ENCODE peak calls at places on chromosome 10, in six cellular contexts. H is adrenal gland; U is dorsolateral prefrontal cortex; T is mucosa of descending colon; C is mesothelial cell of epicardium; L is CD8-positive, alpha-beta T cell. B is an unnamed sample.

GRCh38 chr10:83886871-83887270 is 252.4 kb upstream of the GHITM start:
- DNase-seq in H (no peak), U (no peak), T (no peak), C (no peak), L (no peak), B (no peak)

GRCh38 chr10:22611425-22612111 is 102.8 kb downstream of the PIP4K2A start:
- DNase-seq in H (no peak), U (no peak), T (no peak), C (no peak), L (peak), B (no peak)

GRCh38 chr10:101224910-101225823 is 4.1 kb downstream of the LBX1 start:
- DNase-seq in H (no peak), U (no peak), T (no peak), C (no peak), L (no peak), B (no peak)

GRCh38 chr10:1166828-1167275 is 110.7 kb downstream of the WDR37 start:
- DNase-seq in H (no peak), U (no peak), T (no peak), C (no peak), L (no peak), B (no peak)

GRCh38 chr10:87504307-87504666 is 406 bp upstream of the MINPP1 start:
- DNase-seq in H (no peak), U (no peak), T (no peak), C (no peak), L (no peak), B (no peak)

GRCh38 chr10:132649651-132650360 is 112.2 kb downstream of the INPP5A start:
- DNase-seq in H (no peak), U (no peak), T (peak), C (no peak), L (no peak), B (no peak)

GRCh38 chr10:117541909-117542705 is 439 bp upstream of the EMX2 start:
- DNase-seq in H (no peak), U (no peak), T (no peak), C (no peak), L (no peak), B (peak)

GRCh38 chr10:27741173-27742091 is 4.2 kb downstream of the MKX start:
- DNase-seq in H (peak), U (no peak), T (peak), C (no peak), L (no peak), B (peak)

GRCh38 chr10:91590142-91590903 is 42.5 kb downstream of the PPP1R3C start:
- DNase-seq in H (peak), U (no peak), T (peak), C (no peak), L (no peak), B (no peak)

GRCh38 chr10:784759-785538 is 95.5 kb upstream of the DIP2C start:
- DNase-seq in H (peak), U (peak), T (peak), C (no peak), L (no peak), B (peak)

GRCh38 chr10:124686707-124687376 is 57.3 kb downstream of the FAM53B start:
- DNase-seq in H (peak), U (peak), T (no peak), C (no peak), L (no peak), B (no peak)

GRCh38 chr10:115093776-115094361 is 704 bp downstream of the ATRNL1 start:
- DNase-seq in H (peak), U (no peak), T (peak), C (peak), L (no peak), B (no peak)

GRCh38 chr10:18334116-18334867 is 194.1 kb downstream of the CACNB2 start:
- DNase-seq in H (no peak), U (no peak), T (no peak), C (no peak), L (no peak), B (no peak)

GRCh38 chr10:89207801-89208551 is 859 bp upstream of the CH25H start:
- DNase-seq in H (peak), U (no peak), T (peak), C (peak), L (no peak), B (peak)

GRCh38 chr10:124737708-124738107 is 6.5 kb downstream of the FAM53B start:
- DNase-seq in H (peak), U (no peak), T (no peak), C (no peak), L (no peak), B (no peak)

GRCh38 chr10:34102917-34103506 is 712.1 kb downstream of the PARD3 start:
- DNase-seq in H (no peak), U (no peak), T (no peak), C (no peak), L (no peak), B (no peak)

GRCh38 chr10:130983749-130984148 is 327.8 kb downstream of the TCERG1L start:
- DNase-seq in H (no peak), U (no peak), T (no peak), C (no peak), L (no peak), B (no peak)

GRCh38 chr10:70267161-70267933 is 16.5 kb downstream of the NPFFR1 start:
- DNase-seq in H (peak), U (no peak), T (no peak), C (no peak), L (no peak), B (peak)

GRCh38 chr10:6456067-6456466 is 124.0 kb downstream of the PRKCQ start:
- DNase-seq in H (no peak), U (no peak), T (no peak), C (no peak), L (no peak), B (no peak)

GRCh38 chr10:83871486-83872081 is 267.7 kb upstream of the GHITM start:
- DNase-seq in H (peak), U (peak), T (peak), C (peak), L (peak), B (peak)

GRCh38 chr10:42149027-42149700 is 489.2 kb downstream of the ZNF33B start:
- DNase-seq in H (no peak), U (peak), T (no peak), C (no peak), L (no peak), B (no peak)

GRCh38 chr10:132001238-132001977 is 19.7 kb upstream of the BNIP3 start:
- DNase-seq in H (no peak), U (no peak), T (no peak), C (no peak), L (no peak), B (no peak)

GRCh38 chr10:116287906-116288501 is 15.0 kb upstream of the GFRA1 start:
- DNase-seq in H (peak), U (no peak), T (no peak), C (no peak), L (no peak), B (peak)

GRCh38 chr10:73217628-73218027 is 29.4 kb downstream of the DNAJC9 start:
- DNase-seq in H (no peak), U (no peak), T (no peak), C (no peak), L (no peak), B (no peak)

GRCh38 chr10:73215749-73216148 is 31.3 kb downstream of the DNAJC9 start:
- DNase-seq in H (no peak), U (no peak), T (no peak), C (no peak), L (no peak), B (no peak)

GRCh38 chr10:73218466-73219191 is 28.4 kb downstream of the DNAJC9 start:
- DNase-seq in H (no peak), U (no peak), T (no peak), C (no peak), L (no peak), B (no peak)

GRCh38 chr10:73220989-73221388 is 26.1 kb downstream of the DNAJC9 start:
- DNase-seq in H (no peak), U (no peak), T (no peak), C (no peak), L (no peak), B (no peak)

DNA sequence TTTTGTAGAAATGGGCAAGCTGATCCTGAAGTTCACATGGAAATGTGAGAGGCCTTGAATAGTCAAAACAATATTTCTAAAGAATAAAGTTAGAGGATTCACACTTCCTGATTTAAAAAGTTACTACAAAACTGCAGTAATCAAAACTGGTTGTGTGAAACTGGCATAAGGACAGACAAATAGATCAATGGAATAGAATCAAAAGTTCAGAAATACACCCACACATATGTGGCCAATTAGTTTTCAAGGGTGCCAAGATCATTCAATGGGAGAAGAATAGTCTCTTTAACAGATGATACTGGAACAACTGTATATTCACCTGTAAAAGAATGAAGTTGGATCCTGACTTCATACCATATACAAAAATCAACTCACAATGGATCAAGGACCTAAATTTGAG is 27.7 kb downstream of the DNAJC9 start:
- DNase-seq in H (no peak), U (no peak), T (no peak), C (no peak), L (no peak), B (no peak)
- TF ChIP-seq CTCF in H (no peak), U (no peak), T (no peak), C (no peak), L (no peak), B (no peak)

GRCh38 chr10:43681226-43681625 is 32.5 kb upstream of the ZNF32 start:
- DNase-seq in H (no peak), U (no peak), T (no peak), C (no peak), L (no peak), B (no peak)

GRCh38 chr10:43683451-43684197 is 34.9 kb upstream of the ZNF32 start:
- DNase-seq in H (no peak), U (no peak), T (no peak), C (no peak), L (no peak), B (peak)

GRCh38 chr10:43681721-43682120 is 33.0 kb upstream of the ZNF32 start:
- DNase-seq in H (no peak), U (no peak), T (no peak), C (no peak), L (no peak), B (no peak)

GRCh38 chr10:43684198-43684559 is 35.5 kb upstream of the ZNF32 start:
- DNase-seq in H (no peak), U (no peak), T (no peak), C (no peak), L (no peak), B (no peak)

DNA sequence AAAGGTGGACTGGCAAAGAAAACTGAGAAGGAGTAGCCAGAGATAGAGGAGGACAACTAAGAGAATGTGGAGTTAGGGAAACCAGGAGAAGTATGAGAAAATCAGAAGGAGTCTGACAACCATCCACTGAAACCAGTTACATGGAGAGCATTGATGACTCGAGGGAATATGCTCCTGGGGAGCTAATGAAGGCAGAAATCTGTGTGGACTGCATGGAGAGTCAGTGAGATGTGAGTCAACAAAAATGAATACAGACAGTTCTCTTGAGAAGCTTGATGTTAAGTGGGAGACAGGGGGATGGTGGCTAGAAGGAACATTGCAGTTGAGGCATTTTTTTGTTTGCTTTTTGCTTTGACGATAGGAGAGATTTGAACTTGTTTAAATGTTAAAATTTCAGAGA is 34.3 kb upstream of the ZNF32 start:
- DNase-seq in H (no peak), U (no peak), T (no peak), C (no peak), L (no peak), B (no peak)
- TF ChIP-seq CTCF in H (no peak), U (no peak), T (no peak), C (peak), L (no peak), B (no peak)

GRCh38 chr10:15726042-15726441 is 6.3 kb upstream of the ITGA8 start:
- DNase-seq in H (no peak), U (no peak), T (no peak), C (no peak), L (no peak), B (no peak)
- TF ChIP-seq CTCF in H (no peak), U (no peak), T (no peak), C (no peak), L (no peak), B (no peak)

GRCh38 chr10:26647602-26648244 is 49.8 kb upstream of the PDSS1 start:
- DNase-seq in H (no peak), U (no peak), T (no peak), C (no peak), L (no peak), B (no peak)
- TF ChIP-seq CTCF in H (no peak), U (no peak), T (no peak), C (no peak), L (no peak), B (no peak)

GRCh38 chr10:14541379-14541778 is 210.7 kb upstream of the FRMD4A start:
- DNase-seq in H (no peak), U (no peak), T (no peak), C (no peak), L (no peak), B (no peak)

GRCh38 chr10:14545827-14546226 is 215.1 kb upstream of the FRMD4A start:
- DNase-seq in H (no peak), U (no peak), T (no peak), C (no peak), L (no peak), B (no peak)

GRCh38 chr10:14543904-14544210 is 213.1 kb upstream of the FRMD4A start:
- DNase-seq in H (no peak), U (no peak), T (no peak), C (no peak), L (no peak), B (no peak)

GRCh38 chr10:14540611-14541010 is 209.9 kb upstream of the FRMD4A start:
- DNase-seq in H (no peak), U (no peak), T (no peak), C (no peak), L (no peak), B (no peak)

DNA sequence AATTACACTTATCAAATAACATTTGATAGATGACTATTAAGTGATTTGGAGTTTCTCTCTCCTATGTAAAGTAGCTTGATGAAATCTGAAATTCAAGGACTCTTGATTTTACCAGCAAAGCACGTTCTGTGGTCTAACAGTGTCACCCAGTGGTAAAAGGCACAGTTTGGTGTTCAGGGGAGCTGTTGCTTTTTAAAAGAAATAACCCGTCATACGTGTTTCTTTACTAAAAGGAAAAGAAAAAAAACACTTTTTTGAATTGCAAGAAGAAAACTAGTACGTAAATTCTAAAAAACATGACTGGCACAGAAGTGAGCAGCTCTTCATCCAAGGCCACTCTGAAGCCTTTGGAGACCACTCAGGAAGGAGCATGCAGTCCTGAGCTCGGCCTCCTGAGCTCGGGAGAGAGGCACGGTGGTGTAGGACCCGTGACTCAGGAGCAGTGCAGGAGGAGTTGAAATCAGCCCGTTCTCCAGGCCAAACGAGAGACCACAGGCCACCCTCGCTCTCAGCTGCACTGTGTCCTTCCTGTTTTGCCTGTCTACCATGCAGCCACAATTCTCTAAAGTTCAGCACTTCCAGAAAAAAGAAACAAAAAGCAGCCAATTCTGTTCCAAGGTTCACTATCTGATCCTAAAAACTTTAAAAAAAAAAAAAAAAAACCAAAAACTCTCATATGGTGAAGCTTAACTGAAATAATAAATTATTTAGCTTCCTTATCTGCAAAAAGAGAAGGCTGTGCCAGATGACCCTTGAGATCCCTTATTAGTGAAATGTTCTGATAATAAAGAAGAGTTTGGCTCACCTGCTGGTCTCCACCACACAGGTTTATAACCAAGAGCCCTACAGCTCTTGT is 212.6 kb upstream of the FRMD4A start:
- DNase-seq in H (peak), U (no peak), T (no peak), C (no peak), L (no peak), B (no peak)
- TF ChIP-seq CTCF in H (peak), U (no peak), T (no peak), C (no peak), L (peak), B (no peak)

GRCh38 chr10:8439040-8439439 is 384.6 kb downstream of the GATA3 start:
- DNase-seq in H (no peak), U (no peak), T (no peak), C (no peak), L (no peak), B (no peak)

GRCh38 chr10:8438603-8439002 is 384.1 kb downstream of the GATA3 start:
- DNase-seq in H (no peak), U (no peak), T (no peak), C (no peak), L (no peak), B (no peak)

GRCh38 chr10:8437896-8438295 is 383.4 kb downstream of the GATA3 start:
- DNase-seq in H (no peak), U (no peak), T (no peak), C (no peak), L (no peak), B (no peak)

GRCh38 chr10:8431511-8431910 is 377.0 kb downstream of the GATA3 start:
- DNase-seq in H (no peak), U (no peak), T (no peak), C (no peak), L (no peak), B (no peak)

GRCh38 chr10:8435186-8436055 is 380.9 kb downstream of the GATA3 start:
- DNase-seq in H (no peak), U (no peak), T (no peak), C (no peak), L (no peak), B (no peak)
- TF ChIP-seq CTCF in H (no peak), U (no peak), T (no peak), C (no peak), L (no peak), B (no peak)

DNA sequence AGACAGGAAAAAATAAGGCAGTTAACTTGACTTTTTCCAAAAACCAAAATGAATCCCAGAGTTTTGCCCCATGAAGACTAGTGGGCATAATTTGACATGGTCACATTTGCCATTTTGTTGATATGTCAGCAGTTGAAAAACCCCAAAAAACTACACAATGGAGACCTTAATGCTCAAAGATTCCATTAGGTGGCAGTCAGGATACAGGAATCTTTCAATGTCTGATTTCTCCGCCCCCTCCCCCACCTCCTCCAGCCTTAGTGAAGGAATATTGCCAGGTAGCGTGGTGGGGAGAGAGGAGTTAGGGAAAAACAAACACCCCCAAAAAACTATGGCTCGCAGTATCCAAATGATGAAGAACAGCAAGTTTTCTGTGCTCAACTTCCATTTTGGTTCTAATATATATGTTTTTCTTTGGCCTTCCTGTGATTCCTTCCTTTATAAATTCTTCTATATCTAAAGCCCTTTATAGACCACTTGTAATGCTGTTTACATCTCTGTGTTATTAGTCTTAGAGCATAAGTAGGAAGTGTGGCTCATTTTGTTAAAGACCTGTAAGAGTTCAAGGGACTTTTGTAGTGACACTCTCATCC is 6.7 kb upstream of the SMNDC1 start:
- DNase-seq in H (peak), U (no peak), T (peak), C (peak), L (no peak), B (peak)
- TF ChIP-seq CTCF in H (peak), U (peak), T (peak), C (peak), L (peak), B (peak)

DNA sequence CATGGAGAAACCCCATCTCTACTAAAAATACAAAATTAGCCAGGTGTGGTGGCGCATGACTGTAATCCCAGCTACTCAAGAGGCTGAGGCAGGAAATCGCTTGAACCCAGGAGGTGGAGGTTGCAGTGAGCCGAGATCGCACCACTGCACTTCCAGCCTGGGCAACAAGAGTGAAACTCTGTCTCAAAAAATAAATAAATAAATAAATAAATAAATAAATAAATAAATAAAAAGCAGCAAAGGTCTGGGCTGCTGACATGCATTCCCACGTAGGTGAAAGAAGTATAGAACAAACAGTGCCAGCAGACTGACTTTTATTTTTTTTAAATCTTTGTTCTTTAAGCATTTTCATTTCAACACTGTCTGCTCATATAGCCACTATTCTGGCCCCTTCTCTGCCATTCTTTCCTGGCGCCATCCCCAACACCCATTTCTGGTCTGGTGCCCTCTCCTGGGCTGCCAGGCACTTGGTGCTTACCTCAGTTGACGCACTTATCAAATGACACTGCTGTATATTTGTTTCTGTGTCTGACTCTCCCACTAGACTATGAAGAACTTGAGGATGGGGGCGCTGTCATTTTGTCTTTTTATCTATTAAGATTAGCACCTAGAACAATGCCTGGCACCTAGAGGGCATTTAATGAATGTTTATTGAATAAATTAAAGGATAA is 15.6 kb downstream of the FAM107B start:
- DNase-seq in H (no peak), U (no peak), T (peak), C (no peak), L (no peak), B (no peak)
- TF ChIP-seq CTCF in H (no peak), U (no peak), T (no peak), C (no peak), L (no peak), B (no peak)

GRCh38 chr10:23981520-23982309 is 227.2 kb upstream of the KIAA1217 start:
- DNase-seq in H (no peak), U (no peak), T (no peak), C (no peak), L (no peak), B (no peak)
- TF ChIP-seq CTCF in H (peak), U (no peak), T (no peak), C (peak), L (no peak), B (peak)